ENCODE peak calls at places on chromosomes 7 and 10, in seven cellular contexts. L, Z, S, N, O, C and U are unnamed samples.
A peak's percentile ranks its signal among the peaks of the same experiment; 100 is the strongest.

GRCh38 chr7:144519900-144520299 is 116.4 kb upstream of the NOBOX start:
- DNase-seq in Z (no peak), C (no peak), N (no peak), S (no peak), O (no peak), L (no peak), U (no peak)

GRCh38 chr7:102273749-102274712 is 12.6 kb upstream of the SH2B2 start:
- DNase-seq in S (peak; percentile 61), N (no peak), C (no peak), L (no peak), O (peak; percentile 87), Z (peak; percentile 83), U (peak; percentile 47)

GRCh38 chr7:101559586-101559985 is 69.5 kb downstream of the MYL10 start:
- DNase-seq in Z (no peak), S (no peak), O (no peak), L (no peak), C (no peak), N (no peak), U (no peak)

GRCh38 chr10:107915277-107915634 is 750.8 kb upstream of the SORCS1 start:
- DNase-seq in L (no peak), O (no peak), S (peak; percentile 20), N (no peak), C (no peak), Z (no peak), U (peak; percentile 26)

GRCh38 chr7:141053626-141054025 is 20.2 kb upstream of the TMEM178B start:
- DNase-seq in L (peak; percentile 45), C (no peak), N (no peak), Z (no peak), O (no peak), S (no peak), U (no peak)

GRCh38 chr10:74179124-74179710 is 28.2 kb downstream of the ADK start:
- DNase-seq in O (no peak), C (no peak), Z (peak; percentile 35), S (peak; percentile 90), N (no peak), L (no peak), U (no peak)

GRCh38 chr10:83625831-83626360 is 513.4 kb upstream of the GHITM start:
- DNase-seq in O (no peak), N (no peak), Z (no peak), S (peak; percentile 47), C (no peak), L (no peak), U (peak; percentile 28)

GRCh38 chr10:125023862-125024495 is 82.1 kb downstream of the ZRANB1 start:
- DNase-seq in S (no peak), C (peak; percentile 78), N (no peak), Z (no peak), L (no peak), O (peak; percentile 62), U (peak; percentile 52)

GRCh38 chr10:33537066-33537465 is 202.6 kb upstream of the NRP1 start:
- DNase-seq in N (no peak), Z (peak; percentile 59), O (no peak), L (no peak), C (no peak), S (no peak), U (no peak)

GRCh38 chr10:110750931-110751330 is 106.8 kb downstream of the RBM20 start:
- DNase-seq in L (peak; percentile 14), S (no peak), C (no peak), N (no peak), O (no peak), Z (no peak), U (no peak)

GRCh38 chr10:103618575-103619423 is 125.3 kb downstream of the NEURL1 start:
- DNase-seq in C (peak; percentile 82), N (peak; percentile 58), Z (no peak), L (no peak), S (no peak), O (peak; percentile 27), U (no peak)

GRCh38 chr10:125341611-125342010 is 181.2 kb upstream of the CTBP2 start:
- DNase-seq in S (no peak), C (no peak), N (no peak), O (no peak), Z (no peak), L (no peak), U (no peak)

GRCh38 chr10:11339660-11340059 is 271.8 kb downstream of the USP6NL start:
- DNase-seq in L (no peak), S (no peak), C (no peak), O (no peak), N (no peak), Z (no peak), U (no peak)

GRCh38 chr7:37247881-37248280 is 200.8 kb downstream of the ELMO1 start:
- DNase-seq in C (peak; percentile 58), Z (peak; percentile 16), S (peak; percentile 91), O (no peak), N (no peak), L (no peak), U (peak; percentile 76)

GRCh38 chr7:71509381-71509780 is 377.4 kb downstream of the GALNT17 start:
- DNase-seq in S (no peak), C (no peak), Z (no peak), L (no peak), O (no peak), N (no peak), U (no peak)

GRCh38 chr7:70316745-70317144 is 718.5 kb downstream of the AUTS2 start:
- DNase-seq in C (no peak), S (no peak), L (peak; percentile 17), N (no peak), Z (no peak), O (no peak), U (no peak)

GRCh38 chr10:88209837-88210552 is 346.6 kb downstream of the PTEN start:
- DNase-seq in S (no peak), N (no peak), O (no peak), L (no peak), C (no peak), Z (peak; percentile 58), U (peak; percentile 85)

GRCh38 chr10:92689663-92690210 is at the start of gene HHEX:
- DNase-seq in Z (peak; percentile 76), N (no peak), C (peak; percentile 20), S (peak; percentile 52), O (peak; percentile 63), L (peak; percentile 41), U (peak; percentile 71)

GRCh38 chr10:101616415-101617101 is 28.4 kb downstream of the DPCD start:
- DNase-seq in S (peak; percentile 72), L (no peak), Z (no peak), N (no peak), O (no peak), C (no peak), U (no peak)

GRCh38 chr7:129864042-129864441 is 88.7 kb downstream of the UBE2H start:
- DNase-seq in C (peak; percentile 39), Z (no peak), L (no peak), O (no peak), S (no peak), N (peak; percentile 41), U (no peak)

GRCh38 chr7:47693161-47693740 is 111.3 kb upstream of the TNS3 start:
- DNase-seq in L (no peak), O (no peak), N (no peak), C (no peak), Z (peak; percentile 76), S (no peak), U (no peak)

GRCh38 chr7:47688311-47689100 is 106.6 kb upstream of the TNS3 start:
- DNase-seq in O (no peak), L (no peak), S (no peak), Z (no peak), C (no peak), N (no peak), U (no peak)

GRCh38 chr7:47690902-47691558 is 109.1 kb upstream of the TNS3 start:
- DNase-seq in N (no peak), Z (peak; percentile 65), S (no peak), L (no peak), O (no peak), C (no peak), U (no peak)

GRCh38 chr7:47689558-47689957 is 107.6 kb upstream of the TNS3 start:
- DNase-seq in N (no peak), O (no peak), S (no peak), L (no peak), Z (no peak), C (no peak), U (no peak)

DNA sequence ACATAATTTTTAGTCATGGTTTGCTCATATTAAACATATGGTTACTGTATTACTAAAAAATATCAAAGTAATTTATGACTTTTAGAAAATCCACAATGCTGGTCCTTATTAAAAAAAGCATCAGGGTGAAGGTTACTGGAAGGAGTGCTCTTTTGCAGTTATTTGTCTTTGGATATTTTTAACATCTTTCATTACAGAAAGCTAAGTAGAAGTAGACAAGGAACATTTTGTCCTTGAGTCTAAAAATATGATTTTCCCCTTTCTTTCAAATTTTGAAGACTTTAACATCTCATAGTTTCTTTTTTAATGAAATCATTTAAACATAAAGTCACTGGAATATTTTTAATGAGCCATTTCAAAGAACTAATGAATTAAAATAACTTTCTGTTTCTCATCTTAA is 110.1 kb upstream of the TNS3 start:
- DNase-seq in N (no peak), Z (no peak), S (no peak), C (no peak), O (no peak), L (no peak), U (no peak)
- H3K4me1 ChIP-seq in N (peaks cover 21% of the 10 kb centered on the region), Z (peaks cover 6% of the 10 kb centered on the region), S (no peaks in the 10 kb centered on the region), C (no peaks in the 10 kb centered on the region), O (no peaks in the 10 kb centered on the region), L (no peaks in the 10 kb centered on the region), U (no peaks in the 10 kb centered on the region)

DNA sequence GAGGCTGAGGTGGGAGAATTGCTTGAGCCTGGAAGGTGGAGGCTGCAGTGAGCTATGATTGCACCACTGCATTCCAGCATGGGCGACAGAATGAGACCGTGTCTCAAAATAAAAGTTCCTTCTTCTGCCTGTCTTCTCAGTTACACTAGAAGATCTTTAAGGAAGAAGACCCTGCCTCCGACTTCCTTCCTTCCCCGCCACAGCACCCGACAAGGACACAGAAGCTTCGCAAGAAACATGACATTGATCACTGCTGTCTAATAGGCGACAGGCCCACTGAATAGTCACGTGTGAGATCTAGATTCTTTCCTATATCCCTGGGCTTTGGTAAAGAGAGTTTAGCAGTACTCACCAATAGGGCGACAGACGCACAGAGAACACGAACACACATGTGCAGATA is 118.2 kb downstream of the PRPF18 start:
- DNase-seq in N (no peak), O (no peak), S (no peak), C (no peak), Z (no peak), L (no peak), U (no peak)
- H3K4me1 ChIP-seq in N (peaks cover 9% of the 10 kb centered on the region), O (peaks cover 9% of the 10 kb centered on the region), S (peaks cover 10% of the 10 kb centered on the region), C (peaks cover 8% of the 10 kb centered on the region), Z (peaks cover 19% of the 10 kb centered on the region), L (peaks cover 9% of the 10 kb centered on the region), U (no peaks in the 10 kb centered on the region)

GRCh38 chr10:69766161-69766910 is 35.4 kb upstream of the COL13A1 start:
- DNase-seq in L (no peak), N (no peak), Z (no peak), C (no peak), S (no peak), O (no peak), U (no peak)
- H3K4me1 ChIP-seq in L (no peaks in the 10 kb centered on the region), N (peaks cover 7% of the 10 kb centered on the region), Z (peaks cover 17% of the 10 kb centered on the region), C (peaks cover 2% of the 10 kb centered on the region), S (peaks cover 7% of the 10 kb centered on the region), O (no peaks in the 10 kb centered on the region), U (no peaks in the 10 kb centered on the region)

GRCh38 chr10:79229830-79230562 is 117.3 kb upstream of the PPIF start:
- DNase-seq in L (no peak), Z (peak; percentile 46), N (no peak), S (peak; percentile 93), C (no peak), O (no peak), U (no peak)
- H3K4me1 ChIP-seq in L (no peaks in the 10 kb centered on the region), Z (peaks cover 29% of the 10 kb centered on the region), N (no peaks in the 10 kb centered on the region), S (peaks cover 16% of the 10 kb centered on the region), C (no peaks in the 10 kb centered on the region), O (no peaks in the 10 kb centered on the region), U (no peaks in the 10 kb centered on the region)